ENCODE peak calls at places on chromosomes 3 and 15, in nine cellular contexts. One of them, this sample, is unnamed.
A peak's percentile ranks its signal among the peaks of the same experiment; 100 is the strongest.

GRCh38 chr3:10357592-10358308 is 36.8 kb upstream of the SEC13 start:
- DNase-seq in GM23338: no peak
- DNase-seq in A549: peak; percentile 44
- DNase-seq in SK-N-SH: no peak
- DNase-seq in HepG2: no peak
- DNase-seq in HCT116: no peak
- DNase-seq in Panc1: no peak
- DNase-seq in K562: no peak
- DNase-seq in GM12878: peak; percentile 15
- DNase-seq in this sample: peak; percentile 72

GRCh38 chr15:25052191-25052999 is 97.6 kb downstream of the SNRPN start:
- DNase-seq in GM23338: no peak
- DNase-seq in A549: no peak
- DNase-seq in SK-N-SH: no peak
- DNase-seq in HepG2: no peak
- DNase-seq in HCT116: no peak
- DNase-seq in Panc1: no peak
- DNase-seq in K562: no peak
- DNase-seq in GM12878: no peak
- DNase-seq in this sample: no peak

GRCh38 chr3:24450142-24450932 is 44.3 kb downstream of the THRB start:
- DNase-seq in GM23338: no peak
- DNase-seq in A549: no peak
- DNase-seq in SK-N-SH: no peak
- DNase-seq in HepG2: peak; percentile 82
- DNase-seq in HCT116: no peak
- DNase-seq in Panc1: no peak
- DNase-seq in K562: no peak
- DNase-seq in GM12878: no peak
- DNase-seq in this sample: no peak

GRCh38 chr15:36499751-36500389 is 79.6 kb upstream of the CDIN1 start:
- DNase-seq in GM23338: no peak
- DNase-seq in A549: no peak
- DNase-seq in SK-N-SH: no peak
- DNase-seq in HepG2: no peak
- DNase-seq in HCT116: no peak
- DNase-seq in Panc1: no peak
- DNase-seq in K562: no peak
- DNase-seq in GM12878: no peak
- DNase-seq in this sample: no peak

GRCh38 chr3:193021506-193022010 is 103.9 kb upstream of the MB21D2 start:
- DNase-seq in GM23338: no peak
- DNase-seq in A549: no peak
- DNase-seq in SK-N-SH: no peak
- DNase-seq in HepG2: no peak
- DNase-seq in HCT116: no peak
- DNase-seq in Panc1: no peak
- DNase-seq in K562: no peak
- DNase-seq in GM12878: no peak
- DNase-seq in this sample: no peak

GRCh38 chr3:65168547-65168946 is 480.7 kb upstream of the ADAMTS9 start:
- DNase-seq in GM23338: no peak
- DNase-seq in A549: no peak
- DNase-seq in SK-N-SH: no peak
- DNase-seq in HepG2: no peak
- DNase-seq in HCT116: no peak
- DNase-seq in Panc1: no peak
- DNase-seq in K562: no peak
- DNase-seq in GM12878: no peak
- DNase-seq in this sample: no peak

GRCh38 chr15:45829336-45830153 is 194.7 kb downstream of the SQOR start:
- DNase-seq in GM23338: no peak
- DNase-seq in A549: no peak
- DNase-seq in SK-N-SH: peak; percentile 11
- DNase-seq in HepG2: no peak
- DNase-seq in HCT116: no peak
- DNase-seq in Panc1: no peak
- DNase-seq in K562: no peak
- DNase-seq in GM12878: no peak
- DNase-seq in this sample: no peak

GRCh38 chr3:168220609-168221008 is 124.9 kb upstream of the GOLIM4 start:
- DNase-seq in GM23338: peak; percentile 3
- DNase-seq in A549: no peak
- DNase-seq in SK-N-SH: no peak
- DNase-seq in HepG2: no peak
- DNase-seq in HCT116: no peak
- DNase-seq in Panc1: no peak
- DNase-seq in K562: no peak
- DNase-seq in GM12878: no peak
- DNase-seq in this sample: no peak

GRCh38 chr3:127459891-127460290 is 130.6 kb downstream of the TPRA1 start:
- DNase-seq in GM23338: no peak
- DNase-seq in A549: no peak
- DNase-seq in SK-N-SH: no peak
- DNase-seq in HepG2: no peak
- DNase-seq in HCT116: no peak
- DNase-seq in Panc1: no peak
- DNase-seq in K562: no peak
- DNase-seq in GM12878: no peak
- DNase-seq in this sample: no peak

GRCh38 chr15:41017051-41017735 is 63.9 kb downstream of the CHAC1 start:
- DNase-seq in GM23338: no peak
- DNase-seq in A549: no peak
- DNase-seq in SK-N-SH: no peak
- DNase-seq in HepG2: no peak
- DNase-seq in HCT116: no peak
- DNase-seq in Panc1: no peak
- DNase-seq in K562: no peak
- DNase-seq in GM12878: no peak
- DNase-seq in this sample: no peak

GRCh38 chr15:41010335-41010734 is 57.1 kb downstream of the CHAC1 start:
- DNase-seq in GM23338: no peak
- DNase-seq in A549: no peak
- DNase-seq in SK-N-SH: peak; percentile 12
- DNase-seq in HepG2: no peak
- DNase-seq in HCT116: no peak
- DNase-seq in Panc1: no peak
- DNase-seq in K562: no peak
- DNase-seq in GM12878: no peak
- DNase-seq in this sample: no peak

GRCh38 chr15:41011055-41011815 is 58.0 kb downstream of the CHAC1 start:
- DNase-seq in GM23338: no peak
- DNase-seq in A549: no peak
- DNase-seq in SK-N-SH: no peak
- DNase-seq in HepG2: no peak
- DNase-seq in HCT116: no peak
- DNase-seq in Panc1: no peak
- DNase-seq in K562: no peak
- DNase-seq in GM12878: no peak
- DNase-seq in this sample: no peak

GRCh38 chr15:41018534-41018933 is 65.3 kb downstream of the CHAC1 start:
- DNase-seq in GM23338: peak; percentile 28
- DNase-seq in A549: peak; percentile 16
- DNase-seq in SK-N-SH: no peak
- DNase-seq in HepG2: no peak
- DNase-seq in HCT116: no peak
- DNase-seq in Panc1: no peak
- DNase-seq in K562: no peak
- DNase-seq in GM12878: no peak
- DNase-seq in this sample: no peak

GRCh38 chr15:41013698-41014414 is 60.6 kb downstream of the CHAC1 start:
- DNase-seq in GM23338: no peak
- DNase-seq in A549: no peak
- DNase-seq in SK-N-SH: no peak
- DNase-seq in HepG2: no peak
- DNase-seq in HCT116: no peak
- DNase-seq in Panc1: no peak
- DNase-seq in K562: no peak
- DNase-seq in GM12878: peak; percentile 50
- DNase-seq in this sample: peak; percentile 41
- TF ChIP-seq REST in GM23338: no peak
- TF ChIP-seq REST in A549: no peak
- TF ChIP-seq REST in SK-N-SH: no peak
- TF ChIP-seq REST in HepG2: no peak
- TF ChIP-seq REST in HCT116: no peak
- TF ChIP-seq REST in Panc1: no peak
- TF ChIP-seq REST in K562: no peak
- TF ChIP-seq REST in GM12878: no peak
- TF ChIP-seq REST in this sample: no peak

DNA sequence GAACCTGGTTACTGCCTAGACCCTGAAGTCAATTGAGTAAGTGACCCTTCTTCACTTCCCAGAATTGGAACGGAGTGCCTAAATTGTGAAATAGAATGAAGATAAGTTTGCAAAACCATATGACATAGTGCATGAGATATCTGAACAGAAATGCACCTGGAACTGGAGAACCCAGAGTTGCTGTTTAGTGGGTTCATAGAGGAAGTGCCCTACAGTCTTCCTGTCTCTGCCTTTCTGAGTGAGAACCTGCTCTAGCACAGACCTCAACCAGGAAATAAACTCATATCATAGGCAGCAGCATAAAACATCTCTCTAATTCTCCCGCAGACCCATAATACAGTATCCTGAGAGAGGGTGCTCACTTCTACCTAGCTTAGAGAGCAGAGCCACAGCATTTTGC is 82.9 kb downstream of the EOMES start:
- DNase-seq in GM23338: no peak
- DNase-seq in A549: no peak
- DNase-seq in SK-N-SH: no peak
- DNase-seq in HepG2: no peak
- DNase-seq in HCT116: no peak
- DNase-seq in Panc1: no peak
- DNase-seq in K562: no peak
- DNase-seq in GM12878: no peak
- DNase-seq in this sample: peak; percentile 74
- TF ChIP-seq REST in GM23338: no peak
- TF ChIP-seq REST in A549: no peak
- TF ChIP-seq REST in SK-N-SH: no peak
- TF ChIP-seq REST in HepG2: no peak
- TF ChIP-seq REST in HCT116: no peak
- TF ChIP-seq REST in Panc1: no peak
- TF ChIP-seq REST in K562: no peak
- TF ChIP-seq REST in GM12878: no peak
- TF ChIP-seq REST in this sample: no peak

DNA sequence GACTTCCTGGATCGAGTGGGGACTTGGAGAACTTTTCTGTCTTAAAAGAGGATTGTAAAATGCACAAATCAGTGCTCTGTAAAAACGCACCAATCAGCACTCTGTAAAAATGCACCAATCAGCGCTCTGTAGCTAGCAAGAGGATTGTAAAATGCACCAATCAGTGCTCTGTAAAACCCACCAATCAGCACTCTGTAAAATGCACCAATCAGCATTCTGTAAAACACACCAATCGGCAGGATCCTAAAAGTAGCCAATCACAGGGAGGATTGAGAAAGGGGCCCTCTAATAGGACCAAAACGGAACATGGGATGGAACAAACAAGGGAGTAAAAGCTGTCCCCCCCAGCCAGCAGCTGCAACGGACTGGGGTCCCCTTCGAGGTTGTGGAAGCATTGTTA is 587.4 kb upstream of the ALCAM start:
- DNase-seq in GM23338: no peak
- DNase-seq in A549: no peak
- DNase-seq in SK-N-SH: no peak
- DNase-seq in HepG2: no peak
- DNase-seq in HCT116: no peak
- DNase-seq in Panc1: no peak
- DNase-seq in K562: no peak
- DNase-seq in GM12878: no peak
- DNase-seq in this sample: no peak
- TF ChIP-seq REST in GM23338: no peak
- TF ChIP-seq REST in A549: no peak
- TF ChIP-seq REST in SK-N-SH: no peak
- TF ChIP-seq REST in HepG2: no peak
- TF ChIP-seq REST in HCT116: no peak
- TF ChIP-seq REST in Panc1: no peak
- TF ChIP-seq REST in K562: no peak
- TF ChIP-seq REST in GM12878: no peak
- TF ChIP-seq REST in this sample: no peak

GRCh38 chr15:58445861-58446260 is 14.1 kb downstream of the LIPC start:
- DNase-seq in GM23338: no peak
- DNase-seq in A549: no peak
- DNase-seq in SK-N-SH: no peak
- DNase-seq in HepG2: no peak
- DNase-seq in HCT116: no peak
- DNase-seq in Panc1: no peak
- DNase-seq in K562: no peak
- DNase-seq in GM12878: no peak
- DNase-seq in this sample: no peak

GRCh38 chr15:58444056-58444455 is 12.3 kb downstream of the LIPC start:
- DNase-seq in GM23338: no peak
- DNase-seq in A549: no peak
- DNase-seq in SK-N-SH: no peak
- DNase-seq in HepG2: no peak
- DNase-seq in HCT116: no peak
- DNase-seq in Panc1: no peak
- DNase-seq in K562: no peak
- DNase-seq in GM12878: no peak
- DNase-seq in this sample: no peak

GRCh38 chr15:58443291-58443690 is 11.5 kb downstream of the LIPC start:
- DNase-seq in GM23338: no peak
- DNase-seq in A549: no peak
- DNase-seq in SK-N-SH: no peak
- DNase-seq in HepG2: no peak
- DNase-seq in HCT116: no peak
- DNase-seq in Panc1: no peak
- DNase-seq in K562: no peak
- DNase-seq in GM12878: no peak
- DNase-seq in this sample: no peak

GRCh38 chr15:58446521-58446920 is 14.7 kb downstream of the LIPC start:
- DNase-seq in GM23338: no peak
- DNase-seq in A549: no peak
- DNase-seq in SK-N-SH: no peak
- DNase-seq in HepG2: no peak
- DNase-seq in HCT116: no peak
- DNase-seq in Panc1: no peak
- DNase-seq in K562: no peak
- DNase-seq in GM12878: no peak
- DNase-seq in this sample: no peak

DNA sequence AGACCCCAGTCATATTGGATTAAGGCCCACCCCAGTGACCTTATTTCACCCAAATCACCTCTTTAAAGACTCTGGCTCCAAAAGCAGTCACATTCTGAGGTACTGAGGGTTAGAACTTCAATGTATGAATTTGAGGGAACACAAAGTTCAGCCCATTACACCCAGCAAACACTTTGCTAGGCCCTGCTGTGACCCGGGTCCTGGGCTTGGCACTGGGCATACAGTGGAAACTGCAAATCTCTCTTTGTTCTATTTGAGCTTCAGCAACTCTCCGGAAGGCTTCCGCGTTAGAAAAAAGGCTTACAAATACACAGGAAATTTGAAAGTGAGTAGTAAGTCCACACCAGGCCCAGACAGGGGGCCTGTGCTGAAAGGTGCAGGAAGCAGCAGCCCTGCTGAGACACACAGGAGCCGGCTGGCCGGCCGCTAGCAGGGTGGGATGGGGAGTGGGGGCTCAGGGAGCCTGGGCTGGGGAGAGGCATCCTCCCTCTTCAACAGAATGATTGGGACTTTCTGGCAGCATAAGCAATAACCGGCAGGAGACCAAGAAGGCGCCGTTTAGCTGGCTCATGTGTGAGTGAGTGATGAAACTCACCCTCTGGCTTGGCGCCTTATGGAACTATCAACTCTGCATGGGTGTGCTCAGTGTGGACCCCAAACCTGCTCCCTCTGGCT is 13.0 kb downstream of the LIPC start:
- DNase-seq in GM23338: peak; percentile 13
- DNase-seq in A549: no peak
- DNase-seq in SK-N-SH: no peak
- DNase-seq in HepG2: no peak
- DNase-seq in HCT116: no peak
- DNase-seq in Panc1: no peak
- DNase-seq in K562: no peak
- DNase-seq in GM12878: no peak
- DNase-seq in this sample: no peak
- TF ChIP-seq REST in GM23338: no peak
- TF ChIP-seq REST in A549: no peak
- TF ChIP-seq REST in SK-N-SH: no peak
- TF ChIP-seq REST in HepG2: no peak
- TF ChIP-seq REST in HCT116: no peak
- TF ChIP-seq REST in Panc1: no peak
- TF ChIP-seq REST in K562: no peak
- TF ChIP-seq REST in GM12878: no peak
- TF ChIP-seq REST in this sample: no peak